ENCODE peak calls at places on chromosomes 13 and 19, in six cellular contexts. One of them, this sample, is unnamed.

GRCh38 chr13:28273919-28274318 is 135.6 kb downstream of the PAN3 start:
- DNase-seq in H1: no peak
- DNase-seq in SK-N-SH: no peak
- DNase-seq in stomach: no peak
- DNase-seq in transverse colon: no peak
- DNase-seq in upper lobe of left lung: no peak
- DNase-seq in this sample: no peak

GRCh38 chr19:33409035-33409434 is 35.5 kb downstream of the CEBPG start:
- DNase-seq in H1: no peak
- DNase-seq in SK-N-SH: peak
- DNase-seq in stomach: no peak
- DNase-seq in transverse colon: no peak
- DNase-seq in upper lobe of left lung: no peak
- DNase-seq in this sample: peak

GRCh38 chr19:21474671-21475181 is 30.7 kb upstream of the ZNF429 start:
- DNase-seq in H1: peak
- DNase-seq in SK-N-SH: peak
- DNase-seq in stomach: peak
- DNase-seq in transverse colon: peak
- DNase-seq in upper lobe of left lung: peak
- DNase-seq in this sample: peak

GRCh38 chr19:43784251-43784980 is 3.6 kb upstream of the KCNN4 start:
- DNase-seq in H1: no peak
- DNase-seq in SK-N-SH: no peak
- DNase-seq in stomach: peak
- DNase-seq in transverse colon: peak
- DNase-seq in upper lobe of left lung: peak
- DNase-seq in this sample: no peak

GRCh38 chr13:73677041-73677589 is 457.1 kb downstream of the KLF12 start:
- DNase-seq in H1: no peak
- DNase-seq in SK-N-SH: no peak
- DNase-seq in stomach: no peak
- DNase-seq in transverse colon: no peak
- DNase-seq in upper lobe of left lung: no peak
- DNase-seq in this sample: no peak

GRCh38 chr19:661427-662196 is 1.4 kb downstream of the RNF126 start:
- DNase-seq in H1: no peak
- DNase-seq in SK-N-SH: no peak
- DNase-seq in stomach: peak
- DNase-seq in transverse colon: peak
- DNase-seq in upper lobe of left lung: peak
- DNase-seq in this sample: peak

GRCh38 chr13:71864094-71864980 is 2.7 kb downstream of the DACH1 start:
- DNase-seq in H1: no peak
- DNase-seq in SK-N-SH: peak
- DNase-seq in stomach: no peak
- DNase-seq in transverse colon: peak
- DNase-seq in upper lobe of left lung: peak
- DNase-seq in this sample: peak

GRCh38 chr13:66074018-66074615 is 1156.0 kb downstream of the PCDH9 start:
- DNase-seq in H1: no peak
- DNase-seq in SK-N-SH: no peak
- DNase-seq in stomach: no peak
- DNase-seq in transverse colon: no peak
- DNase-seq in upper lobe of left lung: no peak
- DNase-seq in this sample: no peak

GRCh38 chr19:32022044-32022945 is 323.1 kb upstream of the ZNF507 start:
- DNase-seq in H1: no peak
- DNase-seq in SK-N-SH: no peak
- DNase-seq in stomach: no peak
- DNase-seq in transverse colon: no peak
- DNase-seq in upper lobe of left lung: no peak
- DNase-seq in this sample: no peak

GRCh38 chr19:16736709-16737108 is 17.1 kb downstream of the NWD1 start:
- DNase-seq in H1: no peak
- DNase-seq in SK-N-SH: no peak
- DNase-seq in stomach: no peak
- DNase-seq in transverse colon: no peak
- DNase-seq in upper lobe of left lung: no peak
- DNase-seq in this sample: no peak

GRCh38 chr19:2328401-2329161 is at the start of the genes LSM7 and SPPL2B:
- DNase-seq in H1: no peak
- DNase-seq in SK-N-SH: peak
- DNase-seq in stomach: peak
- DNase-seq in transverse colon: peak
- DNase-seq in upper lobe of left lung: peak
- DNase-seq in this sample: peak

GRCh38 chr19:18397242-18398202 is at the start of gene LRRC25:
- DNase-seq in H1: no peak
- DNase-seq in SK-N-SH: peak
- DNase-seq in stomach: no peak
- DNase-seq in transverse colon: no peak
- DNase-seq in upper lobe of left lung: peak
- DNase-seq in this sample: peak

GRCh38 chr19:7789447-7789846 is 26.4 kb downstream of the CLEC4M start:
- DNase-seq in H1: no peak
- DNase-seq in SK-N-SH: peak
- DNase-seq in stomach: no peak
- DNase-seq in transverse colon: peak
- DNase-seq in upper lobe of left lung: no peak
- DNase-seq in this sample: no peak

GRCh38 chr19:43618921-43619261 is 538 bp downstream of the ZNF428 start:
- DNase-seq in H1: no peak
- DNase-seq in SK-N-SH: peak
- DNase-seq in stomach: no peak
- DNase-seq in transverse colon: no peak
- DNase-seq in upper lobe of left lung: peak
- DNase-seq in this sample: no peak

GRCh38 chr13:28161370-28161769 is 23.0 kb downstream of the PAN3 start:
- DNase-seq in H1: no peak
- DNase-seq in SK-N-SH: no peak
- DNase-seq in stomach: no peak
- DNase-seq in transverse colon: peak
- DNase-seq in upper lobe of left lung: no peak
- DNase-seq in this sample: no peak

GRCh38 chr19:927044-927706 is 1.3 kb downstream of the ARID3A start:
- DNase-seq in H1: no peak
- DNase-seq in SK-N-SH: peak
- DNase-seq in stomach: peak
- DNase-seq in transverse colon: peak
- DNase-seq in upper lobe of left lung: peak
- DNase-seq in this sample: peak

GRCh38 chr19:51514866-51515481 is 13.4 kb upstream of the SIGLEC12 start:
- DNase-seq in H1: no peak
- DNase-seq in SK-N-SH: peak
- DNase-seq in stomach: no peak
- DNase-seq in transverse colon: no peak
- DNase-seq in upper lobe of left lung: no peak
- DNase-seq in this sample: no peak

GRCh38 chr13:25908390-25908789 is 143.4 kb downstream of the SHISA2 start:
- DNase-seq in H1: no peak
- DNase-seq in SK-N-SH: no peak
- DNase-seq in stomach: no peak
- DNase-seq in transverse colon: no peak
- DNase-seq in upper lobe of left lung: no peak
- DNase-seq in this sample: no peak

GRCh38 chr19:55345101-55345817 is 5.6 kb downstream of the KMT5C start:
- DNase-seq in H1: no peak
- DNase-seq in SK-N-SH: no peak
- DNase-seq in stomach: no peak
- DNase-seq in transverse colon: no peak
- DNase-seq in upper lobe of left lung: no peak
- DNase-seq in this sample: no peak

GRCh38 chr19:21126078-21126477 is 15.8 kb upstream of the ZNF431 start:
- DNase-seq in H1: no peak
- DNase-seq in SK-N-SH: no peak
- DNase-seq in stomach: no peak
- DNase-seq in transverse colon: no peak
- DNase-seq in upper lobe of left lung: no peak
- DNase-seq in this sample: no peak

GRCh38 chr13:110886475-110887241 is 28.2 kb downstream of the ANKRD10 start:
- DNase-seq in H1: no peak
- DNase-seq in SK-N-SH: no peak
- DNase-seq in stomach: no peak
- DNase-seq in transverse colon: no peak
- DNase-seq in upper lobe of left lung: no peak
- DNase-seq in this sample: no peak

GRCh38 chr13:97226788-97227627 is 4.9 kb downstream of the MBNL2 start:
- DNase-seq in H1: no peak
- DNase-seq in SK-N-SH: no peak
- DNase-seq in stomach: peak
- DNase-seq in transverse colon: peak
- DNase-seq in upper lobe of left lung: peak
- DNase-seq in this sample: peak

GRCh38 chr13:110538632-110539031 is 22.9 kb downstream of the RAB20 start:
- DNase-seq in H1: no peak
- DNase-seq in SK-N-SH: no peak
- DNase-seq in stomach: no peak
- DNase-seq in transverse colon: peak
- DNase-seq in upper lobe of left lung: no peak
- DNase-seq in this sample: no peak

GRCh38 chr19:31715249-31715944 is 366.2 kb upstream of the TSHZ3 start:
- DNase-seq in H1: no peak
- DNase-seq in SK-N-SH: no peak
- DNase-seq in stomach: no peak
- DNase-seq in transverse colon: no peak
- DNase-seq in upper lobe of left lung: no peak
- DNase-seq in this sample: no peak

GRCh38 chr19:1401138-1401888 is at the start of gene GAMT:
- DNase-seq in H1: no peak
- DNase-seq in SK-N-SH: peak
- DNase-seq in stomach: no peak
- DNase-seq in transverse colon: peak
- DNase-seq in upper lobe of left lung: no peak
- DNase-seq in this sample: no peak

GRCh38 chr19:51259348-51260245 is 8.7 kb downstream of the SIGLECL1 start:
- DNase-seq in H1: peak
- DNase-seq in SK-N-SH: peak
- DNase-seq in stomach: no peak
- DNase-seq in transverse colon: no peak
- DNase-seq in upper lobe of left lung: peak
- DNase-seq in this sample: no peak

GRCh38 chr13:93224545-93224944 is 2.1 kb upstream of the GPC6 start:
- DNase-seq in H1: no peak
- DNase-seq in SK-N-SH: no peak
- DNase-seq in stomach: no peak
- DNase-seq in transverse colon: no peak
- DNase-seq in upper lobe of left lung: no peak
- DNase-seq in this sample: no peak

GRCh38 chr19:37983153-37983552 is 76.1 kb downstream of the SIPA1L3 start:
- DNase-seq in H1: no peak
- DNase-seq in SK-N-SH: no peak
- DNase-seq in stomach: no peak
- DNase-seq in transverse colon: no peak
- DNase-seq in upper lobe of left lung: no peak
- DNase-seq in this sample: no peak

GRCh38 chr19:14116918-14117578 is 514 bp downstream of the PRKACA start:
- DNase-seq in H1: no peak
- DNase-seq in SK-N-SH: peak
- DNase-seq in stomach: no peak
- DNase-seq in transverse colon: no peak
- DNase-seq in upper lobe of left lung: peak
- DNase-seq in this sample: peak

GRCh38 chr19:4403005-4403761 is 743 bp downstream of the CHAF1A start:
- DNase-seq in H1: no peak
- DNase-seq in SK-N-SH: no peak
- DNase-seq in stomach: no peak
- DNase-seq in transverse colon: no peak
- DNase-seq in upper lobe of left lung: no peak
- DNase-seq in this sample: no peak
- TF ChIP-seq POLR2AphosphoS5 in H1: peak
- TF ChIP-seq POLR2AphosphoS5 in SK-N-SH: no peak
- TF ChIP-seq POLR2AphosphoS5 in stomach: no peak
- TF ChIP-seq POLR2AphosphoS5 in transverse colon: no peak
- TF ChIP-seq POLR2AphosphoS5 in upper lobe of left lung: no peak
- TF ChIP-seq POLR2AphosphoS5 in this sample: no peak

DNA sequence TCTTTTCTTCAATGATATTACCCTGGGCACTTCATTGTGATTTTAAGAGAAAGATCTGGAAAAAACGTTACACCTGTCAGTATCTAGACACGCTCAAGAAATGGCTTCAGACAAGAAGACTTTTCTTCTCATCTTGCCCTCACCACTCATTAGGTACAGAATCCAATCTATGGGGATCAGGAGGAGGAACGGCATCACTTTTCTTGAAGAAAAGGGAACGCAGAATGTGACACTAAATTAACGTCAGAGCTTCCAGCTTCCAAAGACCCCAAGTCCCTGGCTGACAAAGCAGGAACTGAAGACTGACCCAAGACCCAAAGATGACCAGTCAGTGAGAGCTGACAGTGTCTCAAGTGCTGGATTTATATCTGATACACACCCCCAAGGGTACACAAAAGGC is 48.2 kb downstream of the BRD4 start:
- DNase-seq in H1: no peak
- DNase-seq in SK-N-SH: no peak
- DNase-seq in stomach: no peak
- DNase-seq in transverse colon: no peak
- DNase-seq in upper lobe of left lung: no peak
- DNase-seq in this sample: no peak
- TF ChIP-seq CTCF in H1: no peak
- TF ChIP-seq CTCF in SK-N-SH: no peak
- TF ChIP-seq CTCF in stomach: no peak
- TF ChIP-seq CTCF in transverse colon: no peak
- TF ChIP-seq CTCF in upper lobe of left lung: no peak
- TF ChIP-seq CTCF in this sample: no peak

GRCh38 chr19:39355253-39355652 is 13.0 kb downstream of the SAMD4B start:
- DNase-seq in H1: no peak
- DNase-seq in SK-N-SH: no peak
- DNase-seq in stomach: no peak
- DNase-seq in transverse colon: no peak
- DNase-seq in upper lobe of left lung: no peak
- DNase-seq in this sample: no peak

GRCh38 chr19:39352549-39353285 is 10.5 kb downstream of the SAMD4B start:
- DNase-seq in H1: no peak
- DNase-seq in SK-N-SH: no peak
- DNase-seq in stomach: no peak
- DNase-seq in transverse colon: no peak
- DNase-seq in upper lobe of left lung: no peak
- DNase-seq in this sample: no peak

GRCh38 chr19:39356073-39356472 is 13.9 kb downstream of the SAMD4B start:
- DNase-seq in H1: no peak
- DNase-seq in SK-N-SH: no peak
- DNase-seq in stomach: no peak
- DNase-seq in transverse colon: no peak
- DNase-seq in upper lobe of left lung: no peak
- DNase-seq in this sample: no peak

GRCh38 chr19:39359026-39359425 is 16.8 kb downstream of the SAMD4B start:
- DNase-seq in H1: no peak
- DNase-seq in SK-N-SH: no peak
- DNase-seq in stomach: no peak
- DNase-seq in transverse colon: no peak
- DNase-seq in upper lobe of left lung: no peak
- DNase-seq in this sample: no peak

GRCh38 chr19:39356647-39357046 is 14.4 kb downstream of the SAMD4B start:
- DNase-seq in H1: no peak
- DNase-seq in SK-N-SH: no peak
- DNase-seq in stomach: no peak
- DNase-seq in transverse colon: no peak
- DNase-seq in upper lobe of left lung: no peak
- DNase-seq in this sample: no peak
- TF ChIP-seq EP300 in H1: no peak
- TF ChIP-seq EP300 in SK-N-SH: no peak
- TF ChIP-seq EP300 in stomach: no peak
- TF ChIP-seq EP300 in transverse colon: no peak
- TF ChIP-seq EP300 in upper lobe of left lung: no peak
- TF ChIP-seq EP300 in this sample: no peak

GRCh38 chr19:12930002-12930645 is 3.4 kb downstream of the FARSA start:
- DNase-seq in H1: no peak
- DNase-seq in SK-N-SH: no peak
- DNase-seq in stomach: no peak
- DNase-seq in transverse colon: no peak
- DNase-seq in upper lobe of left lung: no peak
- DNase-seq in this sample: no peak
- TF ChIP-seq POLR2AphosphoS5 in H1: no peak
- TF ChIP-seq POLR2AphosphoS5 in SK-N-SH: no peak
- TF ChIP-seq POLR2AphosphoS5 in stomach: no peak
- TF ChIP-seq POLR2AphosphoS5 in transverse colon: no peak
- TF ChIP-seq POLR2AphosphoS5 in upper lobe of left lung: no peak
- TF ChIP-seq POLR2AphosphoS5 in this sample: no peak

This sample was measured in sigmoid colon.